ENCODE peak calls at places on chromosomes 12 and 14, in five cellular contexts. R, K, B, E and Z are unnamed samples.

GRCh38 chr12:81461163-81461562 is 298.0 kb downstream of the PPFIA2 start:
- DNase-seq in K (no peak), E (no peak), B (no peak), R (no peak), Z (no peak)

GRCh38 chr12:46590991-46591703 is 218.6 kb upstream of the SLC38A2 start:
- DNase-seq in K (no peak), B (no peak), R (peak), E (no peak), Z (no peak)

GRCh38 chr12:27179399-27180214 is 64.5 kb upstream of the STK38L start:
- DNase-seq in R (no peak), E (no peak), B (no peak), K (no peak), Z (peak)

GRCh38 chr12:27344246-27344645 is 11.6 kb downstream of the BMAL2 start:
- DNase-seq in K (no peak), E (no peak), B (no peak), R (no peak), Z (no peak)

GRCh38 chr12:49583361-49584094 is 15.6 kb upstream of the MCRS1 start:
- DNase-seq in R (no peak), B (no peak), E (no peak), K (no peak), Z (no peak)

GRCh38 chr12:16796168-16796567 is 190.2 kb upstream of the LMO3 start:
- DNase-seq in E (no peak), K (no peak), B (no peak), R (no peak), Z (peak)

GRCh38 chr12:22360772-22361171 is 26.3 kb upstream of the ST8SIA1 start:
- DNase-seq in R (no peak), E (no peak), B (no peak), K (no peak), Z (no peak)

GRCh38 chr12:26088999-26089398 is 35.8 kb downstream of the BHLHE41 start:
- DNase-seq in R (no peak), E (no peak), K (no peak), B (no peak), Z (no peak)

GRCh38 chr14:68585690-68586089 is 207.2 kb downstream of the ZFP36L1 start:
- DNase-seq in E (no peak), K (no peak), R (no peak), B (no peak), Z (no peak)

GRCh38 chr14:45039390-45039789 is 44.5 kb upstream of the PRPF39 start:
- DNase-seq in K (no peak), B (no peak), R (no peak), E (no peak), Z (no peak)

GRCh38 chr14:73661872-73662271 is 17.1 kb downstream of the DNAL1 start:
- DNase-seq in R (no peak), K (no peak), E (no peak), B (no peak), Z (no peak)

GRCh38 chr14:101103321-101103901 is 199.9 kb upstream of the RTL1 start:
- DNase-seq in K (peak), E (no peak), B (no peak), R (no peak), Z (no peak)

GRCh38 chr12:31226639-31227038 is 99.3 kb downstream of the SINHCAF start:
- DNase-seq in B (no peak), K (no peak), R (no peak), E (peak), Z (no peak)

GRCh38 chr12:40101747-40102146 is 4.1 kb downstream of the SLC2A13 start:
- DNase-seq in E (no peak), K (no peak), R (no peak), B (no peak), Z (no peak)

GRCh38 chr14:56294125-56294524 is 175.9 kb downstream of the PELI2 start:
- DNase-seq in B (no peak), R (no peak), K (no peak), E (no peak), Z (no peak)

GRCh38 chr12:84701041-84701440 is 211.6 kb downstream of the SLC6A15 start:
- DNase-seq in B (no peak), K (no peak), R (no peak), E (no peak), Z (no peak)

GRCh38 chr12:94047781-94048567 is 100.4 kb upstream of the PLXNC1 start:
- DNase-seq in R (no peak), E (no peak), K (no peak), B (no peak), Z (peak)

GRCh38 chr12:95700316-95700785 is 90.2 kb downstream of the NTN4 start:
- DNase-seq in E (no peak), K (no peak), B (no peak), R (no peak), Z (peak)

GRCh38 chr12:93946542-93947150 is 201.7 kb upstream of the PLXNC1 start:
- DNase-seq in B (no peak), K (no peak), E (no peak), R (no peak), Z (peak)

GRCh38 chr12:92597997-92598396 is 104.8 kb upstream of the PLEKHG7 start:
- DNase-seq in K (no peak), B (no peak), R (no peak), E (no peak), Z (peak)

GRCh38 chr12:56631790-56632700 is 1.9 kb upstream of the BAZ2A start:
- DNase-seq in K (peak), B (peak), R (peak), E (peak), Z (peak)

GRCh38 chr12:52551466-52551865 is 1.5 kb downstream of the KRT71 start:
- DNase-seq in B (no peak), E (no peak), K (no peak), R (no peak), Z (no peak)

GRCh38 chr14:22583994-22584393 is 5.0 kb downstream of the DAD1 start:
- DNase-seq in K (no peak), B (no peak), E (no peak), R (no peak), Z (no peak)

GRCh38 chr14:71658261-71658860 is 273.9 kb upstream of the RGS6 start:
- DNase-seq in B (no peak), R (no peak), K (no peak), E (no peak), Z (no peak)

GRCh38 chr12:91180577-91180976 is 2.0 kb downstream of the DCN start:
- DNase-seq in R (no peak), B (no peak), E (no peak), K (no peak), Z (no peak)

GRCh38 chr12:125056306-125056705 is 8.9 kb upstream of the AACS start:
- DNase-seq in K (no peak), E (no peak), R (no peak), B (no peak), Z (no peak)

GRCh38 chr12:124940393-124941169 is 26.1 kb upstream of the UBC start:
- DNase-seq in R (peak), K (peak), B (peak), E (peak), Z (peak)

GRCh38 chr12:64389154-64389553 is 1.4 kb downstream of the C12orf56 start:
- DNase-seq in B (no peak), E (no peak), R (no peak), K (no peak), Z (no peak)

GRCh38 chr14:26380616-26381015 is 217.2 kb downstream of the NOVA1 start:
- DNase-seq in E (no peak), B (no peak), R (no peak), K (no peak), Z (no peak)

GRCh38 chr12:75852143-75852542 is 179.4 kb downstream of the PHLDA1 start:
- DNase-seq in R (no peak), B (no peak), E (no peak), K (no peak), Z (peak)

GRCh38 chr12:22447223-22447622 is 97.1 kb downstream of the C2CD5 start:
- DNase-seq in E (no peak), B (no peak), R (no peak), K (no peak), Z (no peak)

GRCh38 chr12:124551268-124552144 is 15.9 kb downstream of the NCOR2 start:
- DNase-seq in K (peak), B (no peak), R (peak), E (no peak), Z (peak)

GRCh38 chr12:101256271-101256670 is 23.6 kb upstream of the UTP20 start:
- DNase-seq in K (no peak), E (no peak), R (no peak), B (no peak), Z (no peak)

GRCh38 chr14:34782031-34782430 is 67.6 kb upstream of the CFL2 start:
- DNase-seq in B (no peak), R (no peak), E (no peak), K (no peak), Z (no peak)

GRCh38 chr14:75053396-75054289 is 2.4 kb upstream of the MLH3 start:
- DNase-seq in K (no peak), R (no peak), B (no peak), E (no peak), Z (no peak)

GRCh38 chr12:106841471-106842302 is 67.2 kb downstream of the RIC8B start:
- DNase-seq in E (no peak), B (peak), R (no peak), K (peak), Z (peak)

GRCh38 chr12:72230589-72230988 is 41.6 kb upstream of the TRHDE start:
- DNase-seq in B (no peak), R (no peak), K (no peak), E (no peak), Z (no peak)

GRCh38 chr14:88668448-88669116 is 105.7 kb downstream of the ZC3H14 start:
- DNase-seq in R (no peak), E (no peak), K (no peak), B (no peak), Z (no peak)

GRCh38 chr12:51393676-51394545 is 2.7 kb upstream of the GALNT6 start:
- DNase-seq in K (no peak), B (peak), R (peak), E (no peak), Z (peak)

GRCh38 chr12:51391047-51391837 is at the start of gene GALNT6:
- DNase-seq in K (peak), B (peak), E (peak), R (peak), Z (peak)

GRCh38 chr12:51392556-51393237 is 1.5 kb upstream of the GALNT6 start:
- DNase-seq in E (no peak), R (peak), K (no peak), B (no peak), Z (no peak)

GRCh38 chr12:51397670-51398069 is 6.5 kb upstream of the GALNT6 start:
- DNase-seq in B (no peak), R (no peak), K (no peak), E (no peak), Z (no peak)

GRCh38 chr12:51395283-51396230 is 4.4 kb upstream of the GALNT6 start:
- DNase-seq in E (no peak), B (no peak), K (no peak), R (peak), Z (no peak)
- H3K27ac ChIP-seq in E (no peak), B (peak), K (peak), R (no peak), Z (no peak)

GRCh38 chr12:51217133-51217967 is 512 bp downstream of the POU6F1 start:
- DNase-seq in R (peak), B (peak), K (peak), E (peak), Z (peak)
- TF ChIP-seq CTCF in R (peak), B (no peak), K (no peak), E (no peak), Z (peak)

GRCh38 chr14:96195441-96196081 is 9.1 kb upstream of the BDKRB2 start:
- DNase-seq in R (no peak), E (no peak), B (no peak), K (no peak), Z (no peak)

GRCh38 chr14:96197969-96198368 is 6.7 kb upstream of the BDKRB2 start:
- DNase-seq in E (peak), K (no peak), R (no peak), B (no peak), Z (no peak)

GRCh38 chr14:96194657-96195431 is 9.8 kb upstream of the BDKRB2 start:
- DNase-seq in E (peak), K (no peak), R (no peak), B (no peak), Z (no peak)

GRCh38 chr14:96198430-96199133 is 6.1 kb upstream of the BDKRB2 start:
- DNase-seq in B (peak), R (no peak), K (no peak), E (peak), Z (no peak)

GRCh38 chr14:96197163-96197852 is 7.3 kb upstream of the BDKRB2 start:
- DNase-seq in B (no peak), E (peak), K (no peak), R (no peak), Z (no peak)
- H3K27ac ChIP-seq in B (no peak), E (no peak), K (no peak), R (no peak), Z (no peak)

GRCh38 chr12:3003593-3003992 is 44.4 kb downstream of the TEAD4 start:
- DNase-seq in K (no peak), B (no peak), E (peak), R (peak), Z (no peak)
- TF ChIP-seq CTCF in K (no peak), B (no peak), E (peak), R (peak), Z (no peak)

GRCh38 chr14:67533754-67534085 is 630 bp downstream of the PLEKHH1 start:
- DNase-seq in R (no peak), E (no peak), B (no peak), K (peak), Z (no peak)
- H3K27ac ChIP-seq in R (no peak), E (peak), B (no peak), K (peak), Z (no peak)

GRCh38 chr12:11892065-11892391 is 178.7 kb upstream of the BCL2L14 start:
- DNase-seq in R (no peak), K (no peak), E (no peak), B (no peak), Z (no peak)
- TF ChIP-seq CTCF in R (peak), K (peak), E (no peak), B (no peak), Z (no peak)